ENCODE peak calls at places on chromosomes 6 and 20, in ten cellular contexts. One of them, this sample, is unnamed.

GRCh38 chr20:13017235-13017634 is 8.5 kb downstream of the SPTLC3 start:
- DNase-seq in stimulated activated naive CD4-positive, alpha-beta T cell: no peak
- DNase-seq in lung microvascular endothelial cell: no peak
- DNase-seq in fibroblast of lung: peak
- DNase-seq in NT2/D1: no peak
- DNase-seq in A549: no peak
- DNase-seq in NCI-H1436: no peak
- DNase-seq in neuronal stem cell: no peak
- DNase-seq in NCI-H146: no peak
- DNase-seq in HS-27A: no peak
- DNase-seq in this sample: no peak

GRCh38 chr6:4649728-4650127 is 126.5 kb upstream of the CDYL start:
- DNase-seq in NCI-H1436: no peak
- DNase-seq in HS-27A: no peak
- DNase-seq in NT2/D1: no peak
- DNase-seq in lung microvascular endothelial cell: peak
- DNase-seq in NCI-H146: no peak
- DNase-seq in stimulated activated naive CD4-positive, alpha-beta T cell: no peak
- DNase-seq in fibroblast of lung: no peak
- DNase-seq in A549: no peak
- DNase-seq in neuronal stem cell: no peak
- DNase-seq in this sample: no peak

GRCh38 chr6:92682999-92683398 is 736.4 kb downstream of the EPHA7 start:
- DNase-seq in NT2/D1: no peak
- DNase-seq in stimulated activated naive CD4-positive, alpha-beta T cell: no peak
- DNase-seq in fibroblast of lung: no peak
- DNase-seq in lung microvascular endothelial cell: no peak
- DNase-seq in A549: no peak
- DNase-seq in HS-27A: no peak
- DNase-seq in neuronal stem cell: no peak
- DNase-seq in NCI-H146: no peak
- DNase-seq in NCI-H1436: no peak
- DNase-seq in this sample: no peak

GRCh38 chr6:106692112-106692822 is 62.9 kb downstream of the QRSL1 start:
- DNase-seq in A549: peak
- DNase-seq in fibroblast of lung: peak
- DNase-seq in NCI-H146: peak
- DNase-seq in HS-27A: no peak
- DNase-seq in lung microvascular endothelial cell: peak
- DNase-seq in NT2/D1: peak
- DNase-seq in NCI-H1436: no peak
- DNase-seq in neuronal stem cell: peak
- DNase-seq in stimulated activated naive CD4-positive, alpha-beta T cell: no peak
- DNase-seq in this sample: no peak

GRCh38 chr6:154249499-154250298 is 106.9 kb downstream of the IPCEF1 start:
- DNase-seq in HS-27A: no peak
- DNase-seq in NCI-H1436: no peak
- DNase-seq in NCI-H146: no peak
- DNase-seq in A549: no peak
- DNase-seq in NT2/D1: no peak
- DNase-seq in lung microvascular endothelial cell: no peak
- DNase-seq in neuronal stem cell: no peak
- DNase-seq in fibroblast of lung: no peak
- DNase-seq in stimulated activated naive CD4-positive, alpha-beta T cell: peak
- DNase-seq in this sample: peak

GRCh38 chr6:70547313-70547712 is 19.4 kb upstream of the SDHAF4 start:
- DNase-seq in lung microvascular endothelial cell: peak
- DNase-seq in NT2/D1: no peak
- DNase-seq in neuronal stem cell: no peak
- DNase-seq in NCI-H1436: no peak
- DNase-seq in fibroblast of lung: peak
- DNase-seq in stimulated activated naive CD4-positive, alpha-beta T cell: no peak
- DNase-seq in NCI-H146: peak
- DNase-seq in HS-27A: no peak
- DNase-seq in A549: no peak
- DNase-seq in this sample: no peak

GRCh38 chr6:125844989-125845388 is 54.2 kb downstream of the NCOA7 start:
- DNase-seq in A549: no peak
- DNase-seq in neuronal stem cell: no peak
- DNase-seq in stimulated activated naive CD4-positive, alpha-beta T cell: no peak
- DNase-seq in NCI-H146: no peak
- DNase-seq in NCI-H1436: no peak
- DNase-seq in fibroblast of lung: no peak
- DNase-seq in NT2/D1: no peak
- DNase-seq in HS-27A: no peak
- DNase-seq in lung microvascular endothelial cell: peak
- DNase-seq in this sample: no peak

GRCh38 chr6:82955841-82956240 is 109.8 kb downstream of the UBE3D start:
- DNase-seq in NCI-H146: no peak
- DNase-seq in A549: no peak
- DNase-seq in neuronal stem cell: no peak
- DNase-seq in fibroblast of lung: peak
- DNase-seq in stimulated activated naive CD4-positive, alpha-beta T cell: no peak
- DNase-seq in lung microvascular endothelial cell: peak
- DNase-seq in NT2/D1: no peak
- DNase-seq in NCI-H1436: no peak
- DNase-seq in HS-27A: no peak
- DNase-seq in this sample: no peak

GRCh38 chr20:63947638-63948456 is 8.4 kb downstream of the UCKL1 start:
- DNase-seq in NCI-H1436: no peak
- DNase-seq in lung microvascular endothelial cell: no peak
- DNase-seq in neuronal stem cell: no peak
- DNase-seq in NT2/D1: no peak
- DNase-seq in stimulated activated naive CD4-positive, alpha-beta T cell: no peak
- DNase-seq in HS-27A: no peak
- DNase-seq in A549: no peak
- DNase-seq in fibroblast of lung: no peak
- DNase-seq in NCI-H146: no peak
- DNase-seq in this sample: no peak

GRCh38 chr6:110900028-110900598 is 25.5 kb downstream of the AMD1 start:
- DNase-seq in NT2/D1: no peak
- DNase-seq in HS-27A: no peak
- DNase-seq in fibroblast of lung: no peak
- DNase-seq in lung microvascular endothelial cell: no peak
- DNase-seq in NCI-H146: no peak
- DNase-seq in stimulated activated naive CD4-positive, alpha-beta T cell: no peak
- DNase-seq in neuronal stem cell: no peak
- DNase-seq in A549: no peak
- DNase-seq in NCI-H1436: no peak
- DNase-seq in this sample: no peak

GRCh38 chr6:31572041-31572911 is at the start of gene LTA:
- DNase-seq in NT2/D1: no peak
- DNase-seq in NCI-H1436: no peak
- DNase-seq in NCI-H146: no peak
- DNase-seq in neuronal stem cell: no peak
- DNase-seq in lung microvascular endothelial cell: no peak
- DNase-seq in stimulated activated naive CD4-positive, alpha-beta T cell: peak
- DNase-seq in HS-27A: no peak
- DNase-seq in A549: no peak
- DNase-seq in fibroblast of lung: no peak
- DNase-seq in this sample: peak

GRCh38 chr6:3884007-3884745 is 35.0 kb downstream of the FAM50B start:
- DNase-seq in NT2/D1: no peak
- DNase-seq in HS-27A: peak
- DNase-seq in NCI-H1436: no peak
- DNase-seq in NCI-H146: peak
- DNase-seq in lung microvascular endothelial cell: peak
- DNase-seq in stimulated activated naive CD4-positive, alpha-beta T cell: no peak
- DNase-seq in neuronal stem cell: no peak
- DNase-seq in fibroblast of lung: peak
- DNase-seq in A549: peak
- DNase-seq in this sample: no peak

GRCh38 chr6:7000825-7001777 is 106.7 kb upstream of the RREB1 start:
- DNase-seq in lung microvascular endothelial cell: no peak
- DNase-seq in neuronal stem cell: no peak
- DNase-seq in HS-27A: no peak
- DNase-seq in fibroblast of lung: no peak
- DNase-seq in NT2/D1: no peak
- DNase-seq in NCI-H1436: no peak
- DNase-seq in A549: no peak
- DNase-seq in stimulated activated naive CD4-positive, alpha-beta T cell: no peak
- DNase-seq in NCI-H146: no peak
- DNase-seq in this sample: no peak

GRCh38 chr20:60453847-60454246 is 495.6 kb downstream of the CDH26 start:
- DNase-seq in stimulated activated naive CD4-positive, alpha-beta T cell: no peak
- DNase-seq in A549: no peak
- DNase-seq in NCI-H146: peak
- DNase-seq in neuronal stem cell: peak
- DNase-seq in NT2/D1: peak
- DNase-seq in NCI-H1436: no peak
- DNase-seq in fibroblast of lung: no peak
- DNase-seq in lung microvascular endothelial cell: no peak
- DNase-seq in HS-27A: no peak
- DNase-seq in this sample: no peak

GRCh38 chr6:11263185-11263817 is 30.8 kb upstream of the NEDD9 start:
- DNase-seq in lung microvascular endothelial cell: peak
- DNase-seq in neuronal stem cell: no peak
- DNase-seq in stimulated activated naive CD4-positive, alpha-beta T cell: no peak
- DNase-seq in HS-27A: no peak
- DNase-seq in NCI-H146: no peak
- DNase-seq in A549: peak
- DNase-seq in NT2/D1: peak
- DNase-seq in NCI-H1436: no peak
- DNase-seq in fibroblast of lung: peak
- DNase-seq in this sample: no peak

GRCh38 chr6:79570802-79571367 is 33.7 kb upstream of the LCA5 start:
- DNase-seq in lung microvascular endothelial cell: peak
- DNase-seq in HS-27A: no peak
- DNase-seq in NCI-H1436: peak
- DNase-seq in NCI-H146: peak
- DNase-seq in stimulated activated naive CD4-positive, alpha-beta T cell: no peak
- DNase-seq in neuronal stem cell: no peak
- DNase-seq in A549: peak
- DNase-seq in fibroblast of lung: peak
- DNase-seq in NT2/D1: no peak
- DNase-seq in this sample: no peak

This sample was measured in effector CD8-positive, alpha-beta T cell.